ENCODE peak calls at places on chromosomes 13 and 19, in five cellular contexts. One of them, this sample, is unnamed. For H3K4me1, the result is how much of the 10 kb centered on the place peaks cover.

GRCh38 chr19:38685666-38686529 is 38.4 kb downstream of the ACTN4 start:
- DNase-seq in IMR-90: peak
- DNase-seq in Karpas-422: no peak
- DNase-seq in Peyer's patch: no peak
- DNase-seq in esophagus muscularis mucosa: no peak
- DNase-seq in this sample: no peak

GRCh38 chr13:72341904-72342303 is 385.5 kb downstream of the MZT1 start:
- DNase-seq in IMR-90: no peak
- DNase-seq in Karpas-422: no peak
- DNase-seq in Peyer's patch: no peak
- DNase-seq in esophagus muscularis mucosa: no peak
- DNase-seq in this sample: no peak

GRCh38 chr13:74246398-74246975 is 112.3 kb upstream of the KLF12 start:
- DNase-seq in IMR-90: peak
- DNase-seq in Karpas-422: no peak
- DNase-seq in Peyer's patch: no peak
- DNase-seq in esophagus muscularis mucosa: no peak
- DNase-seq in this sample: peak

GRCh38 chr19:43518051-43518450 is 8.9 kb downstream of the ETHE1 start:
- DNase-seq in IMR-90: no peak
- DNase-seq in Karpas-422: no peak
- DNase-seq in Peyer's patch: no peak
- DNase-seq in esophagus muscularis mucosa: no peak
- DNase-seq in this sample: no peak

GRCh38 chr13:34886987-34887386 is 55.1 kb upstream of the NBEA start:
- DNase-seq in IMR-90: no peak
- DNase-seq in Karpas-422: no peak
- DNase-seq in Peyer's patch: no peak
- DNase-seq in esophagus muscularis mucosa: no peak
- DNase-seq in this sample: no peak

GRCh38 chr19:3821857-3822364 is 35.7 kb upstream of the MATK start:
- DNase-seq in IMR-90: peak
- DNase-seq in Karpas-422: peak
- DNase-seq in Peyer's patch: peak
- DNase-seq in esophagus muscularis mucosa: no peak
- DNase-seq in this sample: peak

GRCh38 chr19:46859637-46860124 is 1.1 kb upstream of the ARHGAP35 start:
- DNase-seq in IMR-90: peak
- DNase-seq in Karpas-422: no peak
- DNase-seq in Peyer's patch: no peak
- DNase-seq in esophagus muscularis mucosa: no peak
- DNase-seq in this sample: no peak

GRCh38 chr13:31242935-31243334 is 43.2 kb downstream of the B3GLCT start:
- DNase-seq in IMR-90: peak
- DNase-seq in Karpas-422: no peak
- DNase-seq in Peyer's patch: no peak
- DNase-seq in esophagus muscularis mucosa: no peak
- DNase-seq in this sample: no peak

GRCh38 chr19:51020988-51021651 is 1.6 kb upstream of the KLK10 start:
- DNase-seq in IMR-90: peak
- DNase-seq in Karpas-422: peak
- DNase-seq in Peyer's patch: no peak
- DNase-seq in esophagus muscularis mucosa: no peak
- DNase-seq in this sample: no peak

GRCh38 chr19:10748924-10749434 is 31.1 kb downstream of the DNM2 start:
- DNase-seq in IMR-90: no peak
- DNase-seq in Karpas-422: no peak
- DNase-seq in Peyer's patch: peak
- DNase-seq in esophagus muscularis mucosa: no peak
- DNase-seq in this sample: no peak

GRCh38 chr19:5032101-5032967 is 63.4 kb downstream of the KDM4B start:
- DNase-seq in IMR-90: no peak
- DNase-seq in Karpas-422: no peak
- DNase-seq in Peyer's patch: no peak
- DNase-seq in esophagus muscularis mucosa: no peak
- DNase-seq in this sample: no peak

GRCh38 chr19:7911509-7912143 is 3.0 kb upstream of the TGFBR3L start:
- DNase-seq in IMR-90: no peak
- DNase-seq in Karpas-422: no peak
- DNase-seq in Peyer's patch: no peak
- DNase-seq in esophagus muscularis mucosa: no peak
- DNase-seq in this sample: no peak

GRCh38 chr19:13842294-13843103 is 34.4 kb upstream of the NANOS3 start:
- DNase-seq in IMR-90: peak
- DNase-seq in Karpas-422: peak
- DNase-seq in Peyer's patch: peak
- DNase-seq in esophagus muscularis mucosa: no peak
- DNase-seq in this sample: no peak

GRCh38 chr13:113902536-113902935 is 38.7 kb upstream of the GAS6 start:
- DNase-seq in IMR-90: peak
- DNase-seq in Karpas-422: no peak
- DNase-seq in Peyer's patch: no peak
- DNase-seq in esophagus muscularis mucosa: no peak
- DNase-seq in this sample: no peak

GRCh38 chr19:9018163-9018875 is 8.1 kb upstream of the MUC16 start:
- DNase-seq in IMR-90: no peak
- DNase-seq in Karpas-422: no peak
- DNase-seq in Peyer's patch: no peak
- DNase-seq in esophagus muscularis mucosa: no peak
- DNase-seq in this sample: no peak

GRCh38 chr19:14943601-14944000 is 2.3 kb downstream of the OR7C2 start:
- DNase-seq in IMR-90: no peak
- DNase-seq in Karpas-422: no peak
- DNase-seq in Peyer's patch: no peak
- DNase-seq in esophagus muscularis mucosa: no peak
- DNase-seq in this sample: no peak

GRCh38 chr19:51660975-51661600 is 14.5 kb upstream of the SIGLEC14 start:
- DNase-seq in IMR-90: peak
- DNase-seq in Karpas-422: peak
- DNase-seq in Peyer's patch: peak
- DNase-seq in esophagus muscularis mucosa: no peak
- DNase-seq in this sample: peak

GRCh38 chr19:6214881-6215541 is 64.8 kb downstream of the MLLT1 start:
- DNase-seq in IMR-90: no peak
- DNase-seq in Karpas-422: no peak
- DNase-seq in Peyer's patch: peak
- DNase-seq in esophagus muscularis mucosa: no peak
- DNase-seq in this sample: no peak

GRCh38 chr13:32639502-32640105 is 53.4 kb downstream of the PDS5B start:
- DNase-seq in IMR-90: peak
- DNase-seq in Karpas-422: peak
- DNase-seq in Peyer's patch: no peak
- DNase-seq in esophagus muscularis mucosa: no peak
- DNase-seq in this sample: peak

GRCh38 chr13:98155475-98156111 is 12.7 kb downstream of the FARP1 start:
- DNase-seq in IMR-90: peak
- DNase-seq in Karpas-422: no peak
- DNase-seq in Peyer's patch: no peak
- DNase-seq in esophagus muscularis mucosa: peak
- DNase-seq in this sample: no peak

GRCh38 chr13:27168870-27169525 is 2.6 kb downstream of the USP12 start:
- DNase-seq in IMR-90: peak
- DNase-seq in Karpas-422: no peak
- DNase-seq in Peyer's patch: no peak
- DNase-seq in esophagus muscularis mucosa: no peak
- DNase-seq in this sample: no peak

GRCh38 chr13:49645451-49645850 is 17.1 kb downstream of the ARL11 start:
- DNase-seq in IMR-90: no peak
- DNase-seq in Karpas-422: no peak
- DNase-seq in Peyer's patch: no peak
- DNase-seq in esophagus muscularis mucosa: no peak
- DNase-seq in this sample: no peak

GRCh38 chr19:5947435-5947834 is 30.5 kb downstream of the RANBP3 start:
- DNase-seq in IMR-90: peak
- DNase-seq in Karpas-422: no peak
- DNase-seq in Peyer's patch: no peak
- DNase-seq in esophagus muscularis mucosa: no peak
- DNase-seq in this sample: no peak

GRCh38 chr13:98997738-98998641 is 20.1 kb upstream of the DOCK9 start:
- DNase-seq in IMR-90: no peak
- DNase-seq in Karpas-422: no peak
- DNase-seq in Peyer's patch: peak
- DNase-seq in esophagus muscularis mucosa: peak
- DNase-seq in this sample: no peak

GRCh38 chr13:49395416-49396277 is 48.2 kb downstream of the CAB39L start:
- DNase-seq in IMR-90: no peak
- DNase-seq in Karpas-422: no peak
- DNase-seq in Peyer's patch: no peak
- DNase-seq in esophagus muscularis mucosa: no peak
- DNase-seq in this sample: no peak

GRCh38 chr13:75705395-75705794 is 69.3 kb downstream of the LMO7 start:
- DNase-seq in IMR-90: peak
- DNase-seq in Karpas-422: no peak
- DNase-seq in Peyer's patch: no peak
- DNase-seq in esophagus muscularis mucosa: no peak
- DNase-seq in this sample: no peak

GRCh38 chr19:18868380-18869230 is 27.4 kb downstream of the CERS1 start:
- DNase-seq in IMR-90: no peak
- DNase-seq in Karpas-422: no peak
- DNase-seq in Peyer's patch: no peak
- DNase-seq in esophagus muscularis mucosa: no peak
- DNase-seq in this sample: no peak

GRCh38 chr13:91351980-91352379 is 4.5 kb downstream of the MIR17HG start:
- DNase-seq in IMR-90: no peak
- DNase-seq in Karpas-422: peak
- DNase-seq in Peyer's patch: no peak
- DNase-seq in esophagus muscularis mucosa: no peak
- DNase-seq in this sample: no peak

GRCh38 chr13:91351123-91351522 is 3.6 kb downstream of the MIR17HG start:
- DNase-seq in IMR-90: no peak
- DNase-seq in Karpas-422: peak
- DNase-seq in Peyer's patch: no peak
- DNase-seq in esophagus muscularis mucosa: no peak
- DNase-seq in this sample: no peak

GRCh38 chr13:91347996-91348905 is 764 bp downstream of the MIR17HG start:
- DNase-seq in IMR-90: no peak
- DNase-seq in Karpas-422: no peak
- DNase-seq in Peyer's patch: peak
- DNase-seq in esophagus muscularis mucosa: no peak
- DNase-seq in this sample: peak

GRCh38 chr13:91348906-91349435 is 1.5 kb downstream of the MIR17HG start:
- DNase-seq in IMR-90: peak
- DNase-seq in Karpas-422: peak
- DNase-seq in Peyer's patch: peak
- DNase-seq in esophagus muscularis mucosa: peak
- DNase-seq in this sample: peak

GRCh38 chr13:91349992-91350911 is 2.8 kb downstream of the MIR17HG start:
- DNase-seq in IMR-90: no peak
- DNase-seq in Karpas-422: no peak
- DNase-seq in Peyer's patch: no peak
- DNase-seq in esophagus muscularis mucosa: no peak
- DNase-seq in this sample: no peak
- H3K4me1 ChIP-seq in IMR-90: under half
- H3K4me1 ChIP-seq in Karpas-422: half or more
- H3K4me1 ChIP-seq in Peyer's patch: under half
- H3K4me1 ChIP-seq in esophagus muscularis mucosa: under half
- H3K4me1 ChIP-seq in this sample: under half

GRCh38 chr13:51942189-51942588 is 69.1 kb downstream of the ATP7B start:
- DNase-seq in IMR-90: no peak
- DNase-seq in Karpas-422: no peak
- DNase-seq in Peyer's patch: peak
- DNase-seq in esophagus muscularis mucosa: no peak
- DNase-seq in this sample: no peak
- H3K4me3 ChIP-seq in IMR-90: no peak
- H3K4me3 ChIP-seq in Karpas-422: no peak
- H3K4me3 ChIP-seq in Peyer's patch: no peak
- H3K4me3 ChIP-seq in esophagus muscularis mucosa: no peak
- H3K4me3 ChIP-seq in this sample: peak

DNA sequence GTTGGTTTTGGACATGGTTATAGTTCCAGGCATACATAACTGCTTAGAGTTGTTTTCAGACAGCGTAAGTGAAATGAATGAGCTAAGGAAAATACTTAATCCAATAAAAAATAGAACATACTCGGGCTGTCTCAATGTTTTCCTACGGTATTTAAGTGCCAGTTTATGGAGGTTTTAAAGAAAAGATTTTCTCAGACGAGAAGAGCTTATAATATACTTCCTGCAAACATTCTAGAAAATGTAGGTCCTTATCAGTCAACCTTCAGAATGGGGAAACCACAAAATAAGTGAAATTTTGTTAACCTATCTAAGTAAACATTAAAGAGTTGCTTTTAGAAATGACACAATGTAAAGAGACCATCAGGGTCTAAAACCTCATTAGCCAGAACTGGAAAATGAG is 12.1 kb downstream of the MIR17HG start:
- DNase-seq in IMR-90: no peak
- DNase-seq in Karpas-422: peak
- DNase-seq in Peyer's patch: no peak
- DNase-seq in esophagus muscularis mucosa: no peak
- DNase-seq in this sample: no peak
- H3K27ac ChIP-seq in IMR-90: no peak
- H3K27ac ChIP-seq in Karpas-422: peak
- H3K27ac ChIP-seq in Peyer's patch: no peak
- H3K27ac ChIP-seq in esophagus muscularis mucosa: no peak
- H3K27ac ChIP-seq in this sample: no peak

DNA sequence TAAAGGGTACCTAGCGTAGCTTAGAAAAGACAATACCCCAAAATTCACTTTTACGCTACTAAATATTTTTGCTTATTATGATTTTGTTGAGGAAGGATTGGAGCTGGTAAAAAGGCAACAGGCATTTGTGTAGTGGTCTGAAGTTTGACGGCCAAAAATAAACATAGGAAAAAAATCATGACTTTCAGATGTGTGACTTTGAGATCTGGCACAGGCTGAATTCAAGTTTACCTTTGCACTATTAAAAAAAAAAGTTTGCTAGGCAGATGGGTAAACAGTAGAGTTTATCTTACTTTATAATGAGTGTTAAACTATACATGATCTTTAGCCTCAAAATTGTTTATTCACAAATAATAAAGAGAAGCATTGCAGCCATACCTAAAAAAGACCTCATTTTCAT is 24.3 kb upstream of the INTS6 start:
- DNase-seq in IMR-90: no peak
- DNase-seq in Karpas-422: no peak
- DNase-seq in Peyer's patch: no peak
- DNase-seq in esophagus muscularis mucosa: no peak
- DNase-seq in this sample: no peak
- H3K4me1 ChIP-seq in IMR-90: under half
- H3K4me1 ChIP-seq in Karpas-422: under half
- H3K4me1 ChIP-seq in Peyer's patch: under half
- H3K4me1 ChIP-seq in esophagus muscularis mucosa: under half
- H3K4me1 ChIP-seq in this sample: under half

This sample was measured in CD8-positive, alpha-beta T cell.